ENCODE peak calls at places on chromosomes 11 and 22, in six cellular contexts. I is T1000, F is heart right ventricle, D is EL, W is esophagus muscularis mucosa, G is BJ. L is an unnamed sample.

GRCh38 chr11:112886707-112887370 is 74.4 kb upstream of the NCAM1 start:
- DNase-seq in F (no peak), W (no peak), D (no peak), G (no peak), I (no peak), L (no peak)

GRCh38 chr22:26890870-26891269 is 233.5 kb downstream of the MIAT start:
- DNase-seq in G (no peak), D (no peak), F (no peak), I (no peak), W (peak), L (no peak)

GRCh38 chr22:17375914-17376614 is 6.8 kb downstream of the CECR2 start:
- DNase-seq in I (no peak), F (no peak), G (no peak), W (no peak), D (no peak), L (no peak)

GRCh38 chr22:47443836-47444745 is 681.6 kb downstream of the TBC1D22A start:
- DNase-seq in I (no peak), F (no peak), D (no peak), G (no peak), W (no peak), L (no peak)

GRCh38 chr22:41947181-41948080 is 479 bp upstream of the CENPM start:
- DNase-seq in W (no peak), I (no peak), F (no peak), G (no peak), D (no peak), L (no peak)

GRCh38 chr22:42902875-42903510 is 45.9 kb upstream of the ARFGAP3 start:
- DNase-seq in I (no peak), F (no peak), G (peak), D (peak), W (no peak), L (no peak)

GRCh38 chr11:108346451-108346850 is 120.9 kb downstream of the C11orf65 start:
- DNase-seq in F (no peak), W (no peak), G (no peak), D (no peak), I (no peak), L (no peak)

GRCh38 chr11:74820763-74821162 is 72.1 kb downstream of the RNF169 start:
- DNase-seq in F (no peak), D (peak), I (no peak), W (no peak), G (peak), L (no peak)

GRCh38 chr22:17334983-17335382 is 34.3 kb upstream of the CECR2 start:
- DNase-seq in F (no peak), D (no peak), I (no peak), W (no peak), G (no peak), L (no peak)

GRCh38 chr11:64088159-64089026 is 52.7 kb downstream of the FLRT1 start:
- DNase-seq in D (no peak), G (no peak), W (no peak), I (no peak), F (no peak), L (no peak)

GRCh38 chr22:20422271-20422958 is 15.2 kb downstream of the SCARF2 start:
- DNase-seq in F (no peak), D (no peak), W (no peak), I (no peak), G (peak), L (no peak)

GRCh38 chr11:121508449-121508848 is 55.7 kb upstream of the SORL1-AS1 start:
- DNase-seq in G (no peak), W (no peak), I (no peak), D (no peak), F (no peak), L (no peak)

GRCh38 chr11:35725880-35726279 is 63.3 kb downstream of the TRIM44 start:
- DNase-seq in I (peak), G (no peak), F (peak), D (peak), W (no peak), L (no peak)

GRCh38 chr11:35418847-35419712 is at the start of gene SLC1A2:
- DNase-seq in I (no peak), D (peak), F (peak), G (no peak), W (no peak), L (peak)

GRCh38 chr22:49532831-49533802 is 294.6 kb downstream of the BRD1 start:
- DNase-seq in F (no peak), I (no peak), G (no peak), W (no peak), D (no peak), L (no peak)

GRCh38 chr22:19876941-19877625 is 22.4 kb upstream of the GNB1L start:
- DNase-seq in W (no peak), I (no peak), D (no peak), G (no peak), F (no peak), L (no peak)

GRCh38 chr11:123060265-123061000 is 1.5 kb downstream of the HSPA8 start:
- DNase-seq in I (no peak), G (no peak), D (peak), W (no peak), F (no peak), L (no peak)

GRCh38 chr11:113690619-113691569 is 15.2 kb downstream of the TMPRSS5 start:
- DNase-seq in I (peak), G (peak), D (peak), F (no peak), W (no peak), L (peak)

GRCh38 chr22:45731798-45732495 is 60.3 kb downstream of the ATXN10 start:
- DNase-seq in G (no peak), D (peak), I (no peak), W (no peak), F (no peak), L (no peak)

GRCh38 chr22:49290286-49290685 is 537.4 kb downstream of the BRD1 start:
- DNase-seq in D (no peak), W (no peak), F (no peak), I (no peak), G (no peak), L (no peak)

GRCh38 chr11:69234171-69234570 is 59.8 kb upstream of the MYEOV start:
- DNase-seq in W (no peak), G (no peak), I (no peak), F (no peak), D (no peak), L (no peak)

GRCh38 chr11:131809203-131809948 is 439.0 kb downstream of the NTM start:
- DNase-seq in W (peak), I (no peak), F (no peak), G (no peak), D (no peak), L (no peak)

GRCh38 chr22:38272373-38273134 is at the start of gene TMEM184B:
- DNase-seq in G (no peak), F (peak), W (no peak), I (peak), D (peak), L (no peak)

GRCh38 chr11:77710358-77710757 is 72.8 kb upstream of the CLNS1A start:
- DNase-seq in D (peak), F (no peak), G (no peak), W (no peak), I (no peak), L (no peak)

GRCh38 chr11:134598368-134598767 is 186.3 kb upstream of the B3GAT1 start:
- DNase-seq in D (no peak), G (no peak), I (no peak), F (no peak), W (no peak), L (no peak)

GRCh38 chr11:65013130-65013691 is 749 bp upstream of the ARL2 start:
- DNase-seq in W (peak), G (no peak), D (no peak), F (peak), I (peak), L (peak)

GRCh38 chr11:16924826-16925494 is 89.3 kb downstream of the PLEKHA7 start:
- DNase-seq in W (no peak), F (peak), I (peak), D (peak), G (no peak), L (peak)

GRCh38 chr11:71311176-71311925 is 59.0 kb upstream of the SHANK2 start:
- DNase-seq in G (no peak), F (no peak), W (peak), I (no peak), D (no peak), L (no peak)

GRCh38 chr11:44592125-44592643 is 26.7 kb downstream of the CD82 start:
- DNase-seq in W (peak), G (no peak), D (no peak), I (no peak), F (no peak), L (no peak)

L was measured in PC-9.